ENCODE peak calls at places on chromosomes 3 and 15, in seven cellular contexts. One of them, this sample, is unnamed.

GRCh38 chr15:73697033-73697467 is 12.9 kb downstream of the CD276 start:
- DNase-seq in uterus: peak; percentile 82
- DNase-seq in right lobe of liver: peak; percentile 82
- DNase-seq in A549: no peak
- DNase-seq in esophagus squamous epithelium: peak; percentile 42
- DNase-seq in ovary: peak; percentile 92
- DNase-seq in spleen: peak; percentile 92
- DNase-seq in this sample: peak; percentile 81

GRCh38 chr3:17580901-17581300 is 161.5 kb downstream of the TBC1D5 start:
- DNase-seq in spleen: no peak
- DNase-seq in esophagus squamous epithelium: no peak
- DNase-seq in A549: no peak
- DNase-seq in right lobe of liver: no peak
- DNase-seq in ovary: no peak
- DNase-seq in uterus: no peak
- DNase-seq in this sample: no peak

GRCh38 chr3:102354818-102355515 is 79.8 kb upstream of the ZPLD1 start:
- DNase-seq in right lobe of liver: no peak
- DNase-seq in esophagus squamous epithelium: no peak
- DNase-seq in uterus: no peak
- DNase-seq in spleen: no peak
- DNase-seq in ovary: no peak
- DNase-seq in A549: no peak
- DNase-seq in this sample: no peak

GRCh38 chr3:40985195-40985594 is 214.1 kb upstream of the CTNNB1 start:
- DNase-seq in esophagus squamous epithelium: no peak
- DNase-seq in right lobe of liver: no peak
- DNase-seq in uterus: no peak
- DNase-seq in A549: no peak
- DNase-seq in spleen: no peak
- DNase-seq in ovary: no peak
- DNase-seq in this sample: no peak

GRCh38 chr3:151974067-151974466 is 100.6 kb downstream of the SUCNR1 start:
- DNase-seq in right lobe of liver: no peak
- DNase-seq in esophagus squamous epithelium: no peak
- DNase-seq in A549: no peak
- DNase-seq in ovary: no peak
- DNase-seq in spleen: no peak
- DNase-seq in uterus: no peak
- DNase-seq in this sample: no peak

GRCh38 chr3:69791919-69792399 is 52.7 kb downstream of the MITF start:
- DNase-seq in right lobe of liver: no peak
- DNase-seq in A549: no peak
- DNase-seq in uterus: no peak
- DNase-seq in spleen: no peak
- DNase-seq in ovary: no peak
- DNase-seq in esophagus squamous epithelium: no peak
- DNase-seq in this sample: no peak

GRCh38 chr3:127013758-127014535 is 31.0 kb downstream of the PLXNA1 start:
- DNase-seq in uterus: no peak
- DNase-seq in esophagus squamous epithelium: no peak
- DNase-seq in right lobe of liver: no peak
- DNase-seq in A549: no peak
- DNase-seq in spleen: no peak
- DNase-seq in ovary: no peak
- DNase-seq in this sample: no peak

GRCh38 chr15:31202953-31203352 is 101.4 kb upstream of the TRPM1 start:
- DNase-seq in ovary: no peak
- DNase-seq in uterus: no peak
- DNase-seq in right lobe of liver: no peak
- DNase-seq in esophagus squamous epithelium: no peak
- DNase-seq in A549: no peak
- DNase-seq in spleen: no peak
- DNase-seq in this sample: peak; percentile 74

GRCh38 chr15:89068325-89068784 is 19.9 kb upstream of the ABHD2 start:
- DNase-seq in A549: no peak
- DNase-seq in uterus: peak; percentile 49
- DNase-seq in esophagus squamous epithelium: no peak
- DNase-seq in ovary: peak; percentile 52
- DNase-seq in spleen: no peak
- DNase-seq in right lobe of liver: no peak
- DNase-seq in this sample: peak; percentile 56

GRCh38 chr15:89105147-89105546 is 16.9 kb downstream of the ABHD2 start:
- DNase-seq in A549: no peak
- DNase-seq in ovary: no peak
- DNase-seq in right lobe of liver: no peak
- DNase-seq in esophagus squamous epithelium: no peak
- DNase-seq in spleen: no peak
- DNase-seq in uterus: no peak
- DNase-seq in this sample: no peak

GRCh38 chr3:98577178-98577895 is 16.1 kb downstream of the CPOX start:
- DNase-seq in spleen: no peak
- DNase-seq in ovary: no peak
- DNase-seq in esophagus squamous epithelium: no peak
- DNase-seq in uterus: no peak
- DNase-seq in right lobe of liver: no peak
- DNase-seq in A549: no peak
- DNase-seq in this sample: no peak

GRCh38 chr15:91055548-91056331 is 33.3 kb upstream of the VPS33B start:
- DNase-seq in spleen: no peak
- DNase-seq in uterus: no peak
- DNase-seq in right lobe of liver: no peak
- DNase-seq in A549: peak; percentile 95
- DNase-seq in esophagus squamous epithelium: no peak
- DNase-seq in ovary: no peak
- DNase-seq in this sample: no peak

GRCh38 chr3:23508464-23508863 is 297.3 kb upstream of the UBE2E1 start:
- DNase-seq in uterus: no peak
- DNase-seq in spleen: no peak
- DNase-seq in esophagus squamous epithelium: no peak
- DNase-seq in ovary: no peak
- DNase-seq in right lobe of liver: no peak
- DNase-seq in A549: no peak
- DNase-seq in this sample: no peak

GRCh38 chr15:86044981-86045380 is 34.7 kb upstream of the AGBL1 start:
- DNase-seq in uterus: no peak
- DNase-seq in ovary: no peak
- DNase-seq in esophagus squamous epithelium: no peak
- DNase-seq in A549: no peak
- DNase-seq in right lobe of liver: no peak
- DNase-seq in spleen: no peak
- DNase-seq in this sample: no peak
- TF ChIP-seq CTCF in uterus: no peak
- TF ChIP-seq CTCF in ovary: no peak
- TF ChIP-seq CTCF in esophagus squamous epithelium: no peak
- TF ChIP-seq CTCF in A549: no peak
- TF ChIP-seq CTCF in right lobe of liver: no peak
- TF ChIP-seq CTCF in spleen: no peak
- TF ChIP-seq CTCF in this sample: no peak

DNA sequence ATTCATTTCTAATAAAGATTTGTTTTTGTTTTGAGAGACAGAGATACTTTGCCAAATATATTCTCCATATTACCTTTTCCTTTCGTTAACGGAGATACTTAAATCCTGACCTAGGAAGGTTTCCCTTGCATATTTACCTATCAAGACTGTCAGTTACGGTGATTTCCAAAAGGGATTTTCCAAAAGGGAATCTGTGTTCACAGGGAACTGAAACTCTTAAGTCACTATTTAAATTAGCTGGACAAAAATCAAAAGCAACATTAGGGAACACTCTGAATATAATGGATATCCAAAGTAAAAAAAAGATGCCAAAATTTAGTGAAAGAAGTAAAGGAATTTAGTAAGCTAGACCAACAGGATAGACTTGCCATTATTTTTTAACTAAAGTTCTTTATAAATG is 576 bp downstream of the LRRFIP2 start:
- DNase-seq in right lobe of liver: no peak
- DNase-seq in ovary: no peak
- DNase-seq in uterus: no peak
- DNase-seq in spleen: no peak
- DNase-seq in esophagus squamous epithelium: no peak
- DNase-seq in A549: no peak
- DNase-seq in this sample: no peak
- H3K4me3 ChIP-seq in right lobe of liver: peak overlapping the region; percentile 98
- H3K4me3 ChIP-seq in ovary: no peak overlapping the region
- H3K4me3 ChIP-seq in uterus: no peak overlapping the region
- H3K4me3 ChIP-seq in spleen: no peak overlapping the region
- H3K4me3 ChIP-seq in esophagus squamous epithelium: peak overlapping the region; percentile 91
- H3K4me3 ChIP-seq in A549: no peak overlapping the region
- H3K4me3 ChIP-seq in this sample: no peak overlapping the region

GRCh38 chr3:141401095-141401494 is 32.8 kb downstream of the ZBTB38 start:
- DNase-seq in spleen: no peak
- DNase-seq in A549: no peak
- DNase-seq in uterus: no peak
- DNase-seq in esophagus squamous epithelium: no peak
- DNase-seq in ovary: no peak
- DNase-seq in right lobe of liver: no peak
- DNase-seq in this sample: no peak
- TF ChIP-seq POLR2A in spleen: no peak
- TF ChIP-seq POLR2A in A549: no peak
- TF ChIP-seq POLR2A in uterus: no peak
- TF ChIP-seq POLR2A in esophagus squamous epithelium: no peak
- TF ChIP-seq POLR2A in ovary: no peak
- TF ChIP-seq POLR2A in right lobe of liver: no peak
- TF ChIP-seq POLR2A in this sample: no peak

DNA sequence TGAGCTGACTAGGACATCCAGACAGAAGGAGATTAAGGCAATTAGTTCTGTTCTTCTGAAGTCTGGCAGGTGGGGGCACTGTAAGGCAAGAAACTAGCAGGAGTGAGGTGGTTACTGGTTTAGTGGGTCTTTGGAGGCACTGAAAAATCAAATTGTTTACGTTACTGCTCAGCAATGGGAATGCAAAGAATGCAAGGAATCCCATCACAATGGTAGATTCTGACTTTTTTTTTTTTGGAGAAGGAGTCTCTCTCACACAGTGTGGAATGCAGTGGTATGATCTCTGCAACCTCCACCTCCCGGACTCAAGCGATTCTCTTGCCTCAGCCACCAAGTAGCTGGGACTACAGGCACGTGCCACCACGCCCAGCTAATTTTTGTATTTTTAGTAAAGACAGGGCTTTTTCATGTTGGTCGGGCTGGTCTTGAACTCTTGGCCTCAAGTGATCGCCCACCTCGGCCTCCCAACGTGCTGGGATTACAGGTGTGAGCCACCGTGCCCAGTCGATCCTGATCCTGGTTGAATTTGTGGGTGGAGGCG is 16.4 kb downstream of the FAM107A start:
- DNase-seq in esophagus squamous epithelium: no peak
- DNase-seq in uterus: no peak
- DNase-seq in right lobe of liver: no peak
- DNase-seq in spleen: no peak
- DNase-seq in A549: peak; percentile 42
- DNase-seq in ovary: peak; percentile 42
- DNase-seq in this sample: no peak
- TF ChIP-seq CTCF in esophagus squamous epithelium: no peak
- TF ChIP-seq CTCF in uterus: no peak
- TF ChIP-seq CTCF in right lobe of liver: peak; percentile 20
- TF ChIP-seq CTCF in spleen: no peak
- TF ChIP-seq CTCF in A549: peak; percentile 33
- TF ChIP-seq CTCF in ovary: no peak
- TF ChIP-seq CTCF in this sample: no peak

GRCh38 chr15:97654677-97655076 is 305.8 kb upstream of the ARRDC4 start:
- DNase-seq in A549: no peak
- DNase-seq in spleen: no peak
- DNase-seq in right lobe of liver: no peak
- DNase-seq in uterus: no peak
- DNase-seq in ovary: no peak
- DNase-seq in esophagus squamous epithelium: no peak
- DNase-seq in this sample: no peak

GRCh38 chr15:97652041-97652440 is 308.5 kb upstream of the ARRDC4 start:
- DNase-seq in ovary: no peak
- DNase-seq in esophagus squamous epithelium: no peak
- DNase-seq in spleen: no peak
- DNase-seq in uterus: no peak
- DNase-seq in right lobe of liver: no peak
- DNase-seq in A549: no peak
- DNase-seq in this sample: no peak

GRCh38 chr15:97648728-97649127 is 311.8 kb upstream of the ARRDC4 start:
- DNase-seq in uterus: no peak
- DNase-seq in ovary: no peak
- DNase-seq in esophagus squamous epithelium: no peak
- DNase-seq in A549: no peak
- DNase-seq in spleen: no peak
- DNase-seq in right lobe of liver: no peak
- DNase-seq in this sample: no peak

GRCh38 chr15:97653896-97654295 is 306.6 kb upstream of the ARRDC4 start:
- DNase-seq in spleen: no peak
- DNase-seq in ovary: no peak
- DNase-seq in uterus: no peak
- DNase-seq in A549: no peak
- DNase-seq in esophagus squamous epithelium: no peak
- DNase-seq in right lobe of liver: no peak
- DNase-seq in this sample: no peak

GRCh38 chr15:97652700-97653167 is 307.8 kb upstream of the ARRDC4 start:
- DNase-seq in A549: no peak
- DNase-seq in uterus: no peak
- DNase-seq in esophagus squamous epithelium: no peak
- DNase-seq in spleen: no peak
- DNase-seq in ovary: no peak
- DNase-seq in right lobe of liver: no peak
- DNase-seq in this sample: no peak
- H3K4me3 ChIP-seq in A549: no peak overlapping the region
- H3K4me3 ChIP-seq in uterus: no peak overlapping the region
- H3K4me3 ChIP-seq in esophagus squamous epithelium: peak overlapping the region; percentile 17
- H3K4me3 ChIP-seq in spleen: no peak overlapping the region
- H3K4me3 ChIP-seq in ovary: no peak overlapping the region
- H3K4me3 ChIP-seq in right lobe of liver: no peak overlapping the region
- H3K4me3 ChIP-seq in this sample: no peak overlapping the region

GRCh38 chr15:60569596-60569995 is 90.7 kb upstream of the ICE2 start:
- DNase-seq in spleen: no peak
- DNase-seq in esophagus squamous epithelium: no peak
- DNase-seq in uterus: no peak
- DNase-seq in ovary: no peak
- DNase-seq in right lobe of liver: no peak
- DNase-seq in A549: no peak
- DNase-seq in this sample: no peak

GRCh38 chr15:60568883-60569495 is 90.0 kb upstream of the ICE2 start:
- DNase-seq in ovary: no peak
- DNase-seq in A549: no peak
- DNase-seq in esophagus squamous epithelium: no peak
- DNase-seq in right lobe of liver: no peak
- DNase-seq in uterus: no peak
- DNase-seq in spleen: no peak
- DNase-seq in this sample: no peak

GRCh38 chr15:60565407-60565806 is 86.5 kb upstream of the ICE2 start:
- DNase-seq in esophagus squamous epithelium: no peak
- DNase-seq in ovary: no peak
- DNase-seq in uterus: no peak
- DNase-seq in A549: no peak
- DNase-seq in spleen: no peak
- DNase-seq in right lobe of liver: no peak
- DNase-seq in this sample: no peak

GRCh38 chr15:60570936-60571530 is 92.1 kb upstream of the ICE2 start:
- DNase-seq in ovary: no peak
- DNase-seq in uterus: no peak
- DNase-seq in esophagus squamous epithelium: no peak
- DNase-seq in spleen: no peak
- DNase-seq in A549: no peak
- DNase-seq in right lobe of liver: no peak
- DNase-seq in this sample: no peak

GRCh38 chr15:60568301-60568742 is 89.4 kb upstream of the ICE2 start:
- DNase-seq in spleen: no peak
- DNase-seq in A549: no peak
- DNase-seq in ovary: no peak
- DNase-seq in esophagus squamous epithelium: no peak
- DNase-seq in right lobe of liver: peak; percentile 36
- DNase-seq in uterus: no peak
- DNase-seq in this sample: no peak
- TF ChIP-seq POLR2A in spleen: no peak
- TF ChIP-seq POLR2A in A549: no peak
- TF ChIP-seq POLR2A in ovary: no peak
- TF ChIP-seq POLR2A in esophagus squamous epithelium: no peak
- TF ChIP-seq POLR2A in right lobe of liver: no peak
- TF ChIP-seq POLR2A in uterus: no peak
- TF ChIP-seq POLR2A in this sample: no peak